ENCODE peak calls at places on chromosomes 13 and 19, in ten cellular contexts. M, A, V, F, C, O, B, G, Y and H are unnamed samples.
A peak's percentile ranks its signal among the peaks of the same experiment; 100 is the strongest.

GRCh38 chr13:20035130-20035529 is 76.6 kb downstream of the ZMYM2 start:
- DNase-seq in M (no peak), A (no peak), V (no peak), F (no peak), C (no peak), O (no peak), B (no peak), G (no peak), Y (no peak), H (no peak)

GRCh38 chr19:3655402-3656072 is 28.9 kb upstream of the CACTIN start:
- DNase-seq in M (peak; percentile 52), A (no peak), V (peak; percentile 55), F (peak; percentile 71), C (peak; percentile 95), O (no peak), B (no peak), G (no peak), Y (no peak), H (no peak)

GRCh38 chr13:26679945-26680516 is 80.6 kb downstream of the GPR12 start:
- DNase-seq in M (no peak), A (peak; percentile 35), V (no peak), F (no peak), C (no peak), O (no peak), B (peak; percentile 77), G (peak; percentile 63), Y (no peak), H (no peak)

GRCh38 chr13:107421028-107421427 is 794.3 kb downstream of the LIG4 start:
- DNase-seq in M (no peak), A (no peak), V (no peak), F (no peak), C (no peak), O (no peak), B (no peak), G (no peak), Y (no peak), H (no peak)

GRCh38 chr19:20513179-20513934 is 52.2 kb downstream of the ZNF737 start:
- DNase-seq in M (no peak), A (no peak), V (no peak), F (no peak), C (no peak), O (no peak), B (no peak), G (peak; percentile 86), Y (no peak), H (no peak)

GRCh38 chr19:36152061-36152885 is at the start of gene COX7A1:
- DNase-seq in M (no peak), A (no peak), V (peak; percentile 86), F (no peak), C (peak; percentile 59), O (peak; percentile 85), B (no peak), G (peak; percentile 68), Y (peak; percentile 89), H (no peak)

GRCh38 chr13:102373221-102373620 is 28.6 kb downstream of the FGF14 start:
- DNase-seq in M (no peak), A (no peak), V (no peak), F (no peak), C (no peak), O (no peak), B (no peak), G (no peak), Y (no peak), H (no peak)

GRCh38 chr19:18219911-18220631 is 6.2 kb downstream of the PDE4C start:
- DNase-seq in M (no peak), A (no peak), V (no peak), F (no peak), C (no peak), O (no peak), B (no peak), G (no peak), Y (no peak), H (no peak)

GRCh38 chr19:5951338-5951861 is 26.5 kb downstream of the RANBP3 start:
- DNase-seq in M (no peak), A (no peak), V (no peak), F (no peak), C (no peak), O (no peak), B (peak; percentile 61), G (no peak), Y (no peak), H (peak; percentile 66)

GRCh38 chr13:113638173-113638746 is 19.7 kb downstream of the ATP4B start:
- DNase-seq in M (no peak), A (no peak), V (no peak), F (no peak), C (no peak), O (no peak), B (no peak), G (no peak), Y (no peak), H (no peak)

GRCh38 chr13:81606074-81606473 is 1265.1 kb upstream of the SPRY2 start:
- DNase-seq in M (no peak), A (no peak), V (no peak), F (no peak), C (no peak), O (no peak), B (no peak), G (no peak), Y (peak; percentile 46), H (no peak)

GRCh38 chr19:45186509-45187334 is 8.1 kb downstream of the BLOC1S3 start:
- DNase-seq in M (no peak), A (no peak), V (no peak), F (no peak), C (no peak), O (no peak), B (no peak), G (no peak), Y (no peak), H (no peak)

GRCh38 chr19:3547301-3547731 is 8.3 kb downstream of the TEKTIP1 start:
- DNase-seq in M (no peak), A (no peak), V (no peak), F (no peak), C (peak; percentile 17), O (no peak), B (peak; percentile 27), G (no peak), Y (no peak), H (no peak)

GRCh38 chr13:25329706-25330105 is 28.3 kb downstream of the NUP58 start:
- DNase-seq in M (no peak), A (no peak), V (peak; percentile 13), F (no peak), C (peak; percentile 42), O (no peak), B (no peak), G (no peak), Y (no peak), H (no peak)

GRCh38 chr13:84574851-84575250 is 692.6 kb upstream of the SLITRK1 start:
- DNase-seq in M (no peak), A (no peak), V (no peak), F (peak; percentile 11), C (peak; percentile 21), O (no peak), B (no peak), G (no peak), Y (no peak), H (no peak)

GRCh38 chr13:27359203-27359821 is 65.1 kb upstream of the GTF3A start:
- DNase-seq in M (no peak), A (peak; percentile 76), V (peak; percentile 47), F (no peak), C (peak; percentile 61), O (peak; percentile 49), B (peak; percentile 76), G (peak; percentile 45), Y (no peak), H (peak; percentile 75)

GRCh38 chr19:10565567-10566407 is at the start of gene KRI1:
- DNase-seq in M (peak; percentile 95), A (peak; percentile 98), V (peak; percentile 98), F (peak; percentile 87), C (peak; percentile 98), O (peak; percentile 98), B (peak; percentile 99), G (peak; percentile 97), Y (peak; percentile 99), H (peak; percentile 98)
- TF ChIP-seq CTCF in M (no peak), A (peak; percentile 52), V (peak; percentile 33), F (no peak), C (peak; percentile 27), O (peak; percentile 53), B (peak; percentile 35), G (peak; percentile 42), Y (peak; percentile 43), H (no peak)

GRCh38 chr19:32324631-32325215 is 20.7 kb upstream of the ZNF507 start:
- DNase-seq in M (no peak), A (no peak), V (no peak), F (no peak), C (no peak), O (no peak), B (no peak), G (no peak), Y (no peak), H (no peak)
- TF ChIP-seq CTCF in M (peak; percentile 2), A (no peak), V (no peak), F (no peak), C (no peak), O (no peak), B (no peak), G (no peak), Y (no peak), H (no peak)

DNA sequence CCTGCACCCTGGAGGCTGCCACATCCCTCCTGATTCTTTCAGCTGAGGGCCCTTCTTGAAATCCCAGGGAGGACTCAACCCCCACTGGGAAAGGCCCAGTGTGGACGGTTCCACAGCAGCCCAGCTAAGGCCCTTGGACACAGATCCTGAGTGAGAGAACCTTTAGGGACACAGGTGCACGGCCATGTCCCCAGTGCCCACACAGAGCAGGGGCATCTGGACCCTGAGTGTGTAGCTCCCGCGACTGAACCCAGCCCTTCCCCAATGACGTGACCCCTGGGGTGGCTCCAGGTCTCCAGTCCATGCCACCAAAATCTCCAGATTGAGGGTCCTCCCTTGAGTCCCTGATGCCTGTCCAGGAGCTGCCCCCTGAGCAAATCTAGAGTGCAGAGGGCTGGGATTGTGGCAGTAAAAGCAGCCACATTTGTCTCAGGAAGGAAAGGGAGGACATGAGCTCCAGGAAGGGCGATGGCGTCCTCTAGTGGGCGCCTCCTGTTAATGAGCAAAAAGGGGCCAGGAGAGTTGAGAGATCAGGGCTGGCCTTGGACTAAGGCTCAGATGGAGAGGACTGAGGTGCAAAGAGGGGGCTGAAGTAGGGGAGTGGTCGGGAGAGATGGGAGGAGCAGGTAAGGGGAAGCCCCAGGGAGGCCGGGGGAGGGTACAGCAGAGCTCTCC is 6.9 kb upstream of the CEACAM5 start:
- DNase-seq in M (no peak), A (peak; percentile 53), V (no peak), F (no peak), C (no peak), O (no peak), B (no peak), G (no peak), Y (peak; percentile 17), H (no peak)
- TF ChIP-seq CTCF in M (no peak), A (no peak), V (no peak), F (no peak), C (no peak), O (no peak), B (no peak), G (no peak), Y (no peak), H (peak; percentile 30)

DNA sequence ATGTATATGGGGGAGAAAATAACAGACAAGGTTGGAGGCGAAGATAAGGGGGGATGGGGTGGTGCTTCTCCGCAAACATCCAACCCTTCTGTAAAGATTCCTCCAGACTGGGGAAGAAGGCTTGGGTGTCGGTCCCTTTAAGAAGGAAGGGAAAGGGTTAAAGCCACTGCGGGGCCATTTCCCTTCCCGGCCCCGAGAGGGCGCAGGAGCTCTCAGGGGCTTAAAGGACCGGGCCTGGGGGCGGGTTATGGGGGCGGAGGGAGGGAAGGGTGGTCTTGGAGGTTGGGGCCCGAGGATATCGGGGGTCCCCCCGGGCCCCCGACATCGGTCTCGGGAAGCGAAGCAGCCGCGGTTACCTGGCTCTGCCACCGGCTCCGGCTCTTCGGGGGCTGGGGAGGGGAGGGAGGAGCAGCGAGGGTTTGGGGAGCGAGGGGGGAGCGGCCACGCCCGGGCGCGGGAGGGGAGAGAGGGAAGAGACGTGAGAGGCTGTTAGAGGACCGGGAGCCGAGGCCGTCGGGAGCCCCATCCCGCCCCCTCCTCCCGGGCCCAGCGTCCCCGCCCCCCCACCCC is 2.8 kb downstream of the TNNT1 start:
- DNase-seq in M (no peak), A (no peak), V (no peak), F (no peak), C (no peak), O (no peak), B (peak; percentile 75), G (no peak), Y (peak; percentile 51), H (peak; percentile 79)
- TF ChIP-seq CTCF in M (peak; percentile 54), A (peak; percentile 65), V (peak; percentile 36), F (peak; percentile 58), C (peak; percentile 53), O (no peak), B (peak; percentile 82), G (no peak), Y (peak; percentile 35), H (peak; percentile 41)